ENCODE peak calls at places on chromosome 4, in nine cellular contexts. H is PC-3; K is Peyer's patch; F is CD8-positive, alpha-beta T cell; E is heart left ventricle; Y is iPS DF 6.9; N is naive thymus-derived CD4-positive, alpha-beta T cell; B is hepatocyte; M is SK-N-SH. V is an unnamed sample.

GRCh38 chr4:88938138-88938537 is 118.8 kb downstream of the FAM13A start:
- DNase-seq in H (peak; percentile 80), K (no peak), F (no peak), E (no peak), Y (no peak), N (no peak), B (peak; percentile 22), M (no peak), V (no peak)

GRCh38 chr4:9812530-9813340 is 31.3 kb downstream of the DRD5 start:
- DNase-seq in H (no peak), K (no peak), F (no peak), E (no peak), Y (no peak), N (no peak), B (no peak), M (peak; percentile 9), V (no peak)

GRCh38 chr4:73831569-73831968 is 4.9 kb upstream of the CXCL6 start:
- DNase-seq in H (no peak), K (no peak), F (no peak), E (no peak), Y (no peak), N (no peak), B (no peak), M (no peak), V (no peak)

GRCh38 chr4:4364061-4364460 is 22.8 kb upstream of the NSG1 start:
- DNase-seq in H (no peak), K (no peak), F (no peak), E (no peak), Y (no peak), N (no peak), B (no peak), M (no peak), V (no peak)

GRCh38 chr4:123340381-123340701 is 56.3 kb upstream of the SPRY1 start:
- DNase-seq in H (peak; percentile 91), K (no peak), F (no peak), E (peak; percentile 47), Y (no peak), N (no peak), B (peak; percentile 39), M (no peak), V (no peak)

GRCh38 chr4:155666701-155667537 is at the start of gene GUCY1A1:
- DNase-seq in H (peak; percentile 51), K (peak; percentile 52), F (no peak), E (peak; percentile 65), Y (no peak), N (no peak), B (peak; percentile 65), M (peak; percentile 75), V (peak; percentile 64)

GRCh38 chr4:67549123-67549522 is 3.8 kb upstream of the CENPC start:
- DNase-seq in H (peak; percentile 70), K (no peak), F (no peak), E (no peak), Y (no peak), N (peak; percentile 56), B (no peak), M (peak; percentile 21), V (no peak)

GRCh38 chr4:114729339-114729738 is 130.7 kb downstream of the UGT8 start:
- DNase-seq in H (no peak), K (no peak), F (no peak), E (no peak), Y (no peak), N (no peak), B (no peak), M (peak; percentile 3), V (no peak)

GRCh38 chr4:158253350-158253980 is 43.2 kb downstream of the TMEM144 start:
- DNase-seq in H (peak; percentile 72), K (peak; percentile 66), F (no peak), E (peak; percentile 34), Y (no peak), N (peak; percentile 21), B (peak; percentile 78), M (peak; percentile 48), V (no peak)

GRCh38 chr4:98662619-98663225 is 4.3 kb upstream of the TSPAN5 start:
- DNase-seq in H (peak; percentile 63), K (peak; percentile 54), F (peak; percentile 69), E (no peak), Y (no peak), N (peak; percentile 67), B (no peak), M (no peak), V (no peak)

GRCh38 chr4:180398564-180398963 is 1844.6 kb upstream of the TENM3 start:
- DNase-seq in H (no peak), K (no peak), F (no peak), E (no peak), Y (no peak), N (no peak), B (no peak), M (no peak), V (no peak)

GRCh38 chr4:74156521-74156920 is 1.4 kb upstream of the MTHFD2L start:
- DNase-seq in H (no peak), K (no peak), F (no peak), E (no peak), Y (no peak), N (no peak), B (no peak), M (no peak), V (no peak)

GRCh38 chr4:71411976-71412375 is 73.2 kb downstream of the SLC4A4 start:
- DNase-seq in H (no peak), K (no peak), F (no peak), E (no peak), Y (no peak), N (no peak), B (no peak), M (no peak), V (no peak)

GRCh38 chr4:183760326-183760725 is 101.2 kb downstream of the TRAPPC11 start:
- DNase-seq in H (peak; percentile 74), K (no peak), F (no peak), E (no peak), Y (no peak), N (no peak), B (peak; percentile 36), M (no peak), V (no peak)

GRCh38 chr4:121168865-121169281 is 4.8 kb upstream of the TNIP3 start:
- DNase-seq in H (no peak), K (no peak), F (no peak), E (no peak), Y (no peak), N (no peak), B (no peak), M (no peak), V (no peak)

GRCh38 chr4:174422893-174423256 is 99.4 kb downstream of the HPGD start:
- DNase-seq in H (no peak), K (no peak), F (no peak), E (no peak), Y (no peak), N (no peak), B (no peak), M (no peak), V (no peak)

GRCh38 chr4:95545526-95545925 is 3.2 kb downstream of the UNC5C start:
- DNase-seq in H (no peak), K (no peak), F (no peak), E (no peak), Y (no peak), N (no peak), B (no peak), M (no peak), V (no peak)

GRCh38 chr4:6749340-6750171 is 33.0 kb upstream of the KIAA0232 start:
- DNase-seq in H (peak; percentile 76), K (peak; percentile 93), F (no peak), E (peak; percentile 84), Y (no peak), N (no peak), B (peak; percentile 88), M (peak; percentile 44), V (peak; percentile 72)

GRCh38 chr4:7051144-7051495 is 7.9 kb downstream of the TADA2B start:
- DNase-seq in H (no peak), K (no peak), F (no peak), E (peak; percentile 21), Y (no peak), N (no peak), B (no peak), M (no peak), V (no peak)

GRCh38 chr4:37245391-37245954 is 930 bp downstream of the NWD2 start:
- DNase-seq in H (no peak), K (no peak), F (no peak), E (no peak), Y (no peak), N (no peak), B (no peak), M (no peak), V (no peak)
- H3K27me3 ChIP-seq in H (peaks cover 32% of the 10 kb centered on the region), K (no peaks in the 10 kb centered on the region), F (no peaks in the 10 kb centered on the region), E (peaks cover 29% of the 10 kb centered on the region), Y (peaks cover 41% of the 10 kb centered on the region), N (no peaks in the 10 kb centered on the region), B (peaks cover 99% of the 10 kb centered on the region), M (peaks cover 32% of the 10 kb centered on the region), V (peaks cover 32% of the 10 kb centered on the region)

GRCh38 chr4:156976147-156976546 is 4.5 kb upstream of the PDGFC start:
- DNase-seq in H (peak; percentile 53), K (no peak), F (no peak), E (no peak), Y (no peak), N (no peak), B (no peak), M (no peak), V (no peak)
- H3K4me1 ChIP-seq in H (peaks cover 10% of the 10 kb centered on the region), K (no peaks in the 10 kb centered on the region), F (no peaks in the 10 kb centered on the region), E (no peaks in the 10 kb centered on the region), Y (no peaks in the 10 kb centered on the region), N (no peaks in the 10 kb centered on the region), B (peaks cover 25% of the 10 kb centered on the region), M (peaks cover 3% of the 10 kb centered on the region), V (no peaks in the 10 kb centered on the region)

GRCh38 chr4:1243451-1244080 is 5.4 kb downstream of the CTBP1 start:
- DNase-seq in H (no peak), K (peak; percentile 50), F (no peak), E (no peak), Y (no peak), N (no peak), B (peak; percentile 3), M (peak; percentile 30), V (no peak)

GRCh38 chr4:1244081-1244977 is 4.6 kb downstream of the CTBP1 start:
- DNase-seq in H (no peak), K (peak; percentile 51), F (no peak), E (no peak), Y (no peak), N (no peak), B (peak; percentile 4), M (peak; percentile 28), V (no peak)

GRCh38 chr4:1246111-1246881 is 2.6 kb downstream of the CTBP1 start:
- DNase-seq in H (peak; percentile 42), K (peak; percentile 47), F (no peak), E (no peak), Y (no peak), N (no peak), B (peak; percentile 55), M (peak; percentile 23), V (peak; percentile 54)

GRCh38 chr4:1245481-1246051 is 3.4 kb downstream of the CTBP1 start:
- DNase-seq in H (no peak), K (peak; percentile 42), F (no peak), E (no peak), Y (no peak), N (no peak), B (peak; percentile 5), M (peak; percentile 27), V (no peak)

GRCh38 chr4:1244978-1245471 is 3.9 kb downstream of the CTBP1 start:
- DNase-seq in H (no peak), K (peak; percentile 43), F (no peak), E (no peak), Y (no peak), N (no peak), B (no peak), M (no peak), V (no peak)
- H3K27ac ChIP-seq in H (no peak overlapping the region), K (no peak overlapping the region), F (no peak overlapping the region), E (no peak overlapping the region), Y (no peak overlapping the region), N (no peak overlapping the region), B (no peak overlapping the region), M (no peak overlapping the region), V (no peak overlapping the region)

GRCh38 chr4:8146158-8146557 is 12.5 kb downstream of the ABLIM2 start:
- DNase-seq in H (no peak), K (no peak), F (no peak), E (no peak), Y (no peak), N (no peak), B (no peak), M (no peak), V (no peak)
- H3K27me3 ChIP-seq in H (no peaks in the 10 kb centered on the region), K (no peaks in the 10 kb centered on the region), F (no peaks in the 10 kb centered on the region), E (no peaks in the 10 kb centered on the region), Y (no peaks in the 10 kb centered on the region), N (no peaks in the 10 kb centered on the region), B (peaks cover 20% of the 10 kb centered on the region), M (peaks cover 5% of the 10 kb centered on the region), V (no peaks in the 10 kb centered on the region)